ENCODE peak calls at places on chromosomes 13 and 19, in nine cellular contexts. A, I, Q, C, B, L, G, E and Z are unnamed samples.

GRCh38 chr13:20955496-20955895 is 53.0 kb upstream of the XPO4 start:
- DNase-seq in A (no peak), I (no peak), Q (no peak), C (no peak), B (no peak), L (no peak), G (no peak), E (no peak), Z (no peak)

GRCh38 chr19:43783636-43784035 is 2.9 kb upstream of the KCNN4 start:
- DNase-seq in A (no peak), I (no peak), Q (no peak), C (no peak), B (no peak), L (no peak), G (no peak), E (no peak), Z (no peak)

GRCh38 chr13:106373304-106373988 is 162.0 kb downstream of the EFNB2 start:
- DNase-seq in A (no peak), I (no peak), Q (no peak), C (no peak), B (no peak), L (no peak), G (no peak), E (no peak), Z (no peak)

GRCh38 chr13:47628666-47629065 is 372.4 kb downstream of the SUCLA2 start:
- DNase-seq in A (no peak), I (no peak), Q (no peak), C (no peak), B (no peak), L (peak), G (no peak), E (no peak), Z (no peak)

GRCh38 chr19:44202470-44202869 is 9.9 kb upstream of the ZNF227 start:
- DNase-seq in A (no peak), I (no peak), Q (no peak), C (no peak), B (no peak), L (peak), G (no peak), E (no peak), Z (no peak)

GRCh38 chr19:42412223-42412622 is 15.0 kb downstream of the LIPE start:
- DNase-seq in A (no peak), I (no peak), Q (no peak), C (peak), B (no peak), L (no peak), G (no peak), E (no peak), Z (no peak)

GRCh38 chr19:42255766-42256750 is 1.1 kb upstream of the ERF start:
- DNase-seq in A (no peak), I (no peak), Q (no peak), C (no peak), B (no peak), L (peak), G (peak), E (peak), Z (no peak)

GRCh38 chr13:84896128-84896527 is 903.1 kb downstream of the SLITRK6 start:
- DNase-seq in A (peak), I (no peak), Q (no peak), C (peak), B (no peak), L (peak), G (no peak), E (no peak), Z (no peak)

GRCh38 chr19:3275068-3275582 is 50.7 kb downstream of the CELF5 start:
- DNase-seq in A (peak), I (no peak), Q (no peak), C (no peak), B (no peak), L (no peak), G (no peak), E (peak), Z (no peak)

GRCh38 chr13:41909524-41909923 is 51.4 kb downstream of the VWA8 start:
- DNase-seq in A (no peak), I (no peak), Q (no peak), C (no peak), B (no peak), L (no peak), G (no peak), E (no peak), Z (no peak)

GRCh38 chr13:23578411-23579071 is 8.3 kb downstream of the TNFRSF19 start:
- DNase-seq in A (no peak), I (no peak), Q (peak), C (peak), B (peak), L (peak), G (peak), E (peak), Z (no peak)

GRCh38 chr13:29704648-29705047 is 109.2 kb upstream of the SLC7A1 start:
- DNase-seq in A (no peak), I (no peak), Q (no peak), C (no peak), B (no peak), L (no peak), G (no peak), E (no peak), Z (peak)

GRCh38 chr13:33678906-33679657 is 138.9 kb upstream of the RFC3 start:
- DNase-seq in A (no peak), I (no peak), Q (peak), C (peak), B (peak), L (peak), G (peak), E (peak), Z (no peak)

GRCh38 chr13:44498502-44498901 is 77.6 kb downstream of the TSC22D1 start:
- DNase-seq in A (no peak), I (no peak), Q (no peak), C (no peak), B (no peak), L (no peak), G (no peak), E (no peak), Z (no peak)

GRCh38 chr19:8463343-8463742 is 18.6 kb downstream of the HNRNPM start:
- DNase-seq in A (no peak), I (no peak), Q (no peak), C (no peak), B (no peak), L (no peak), G (no peak), E (no peak), Z (no peak)

GRCh38 chr13:40665061-40665753 is 1.2 kb downstream of the FOXO1 start:
- DNase-seq in A (no peak), I (no peak), Q (peak), C (peak), B (no peak), L (no peak), G (peak), E (peak), Z (no peak)

GRCh38 chr19:8259142-8259921 is 48.8 kb downstream of the CD320 start:
- DNase-seq in A (no peak), I (no peak), Q (no peak), C (no peak), B (no peak), L (no peak), G (no peak), E (no peak), Z (no peak)

GRCh38 chr19:55014714-55015113 is 23.4 kb downstream of the GP6 start:
- DNase-seq in A (no peak), I (no peak), Q (no peak), C (no peak), B (no peak), L (no peak), G (no peak), E (no peak), Z (no peak)

GRCh38 chr19:8831832-8832131 is 322 bp downstream of the ZNF558 start:
- DNase-seq in A (no peak), I (no peak), Q (no peak), C (no peak), B (no peak), L (no peak), G (no peak), E (peak), Z (no peak)

GRCh38 chr13:25372275-25373081 is 704 bp downstream of the ATP8A2 start:
- DNase-seq in A (no peak), I (no peak), Q (no peak), C (no peak), B (no peak), L (no peak), G (no peak), E (no peak), Z (no peak)

GRCh38 chr19:37551123-37551993 is 43.2 kb downstream of the ZNF571 start:
- DNase-seq in A (no peak), I (no peak), Q (no peak), C (peak), B (no peak), L (peak), G (no peak), E (no peak), Z (no peak)

GRCh38 chr19:48194041-48194871 is 23.8 kb downstream of the ZSWIM9 start:
- DNase-seq in A (no peak), I (no peak), Q (no peak), C (no peak), B (no peak), L (peak), G (no peak), E (no peak), Z (no peak)

GRCh38 chr13:25771208-25771607 is 280.6 kb downstream of the SHISA2 start:
- DNase-seq in A (no peak), I (no peak), Q (no peak), C (no peak), B (no peak), L (no peak), G (no peak), E (no peak), Z (no peak)

GRCh38 chr13:31835932-31836331 is 96.6 kb downstream of the RXFP2 start:
- DNase-seq in A (no peak), I (no peak), Q (no peak), C (no peak), B (no peak), L (peak), G (no peak), E (no peak), Z (no peak)

GRCh38 chr13:114143806-114144605 is 11.6 kb upstream of the RASA3 start:
- DNase-seq in A (peak), I (no peak), Q (no peak), C (peak), B (no peak), L (no peak), G (no peak), E (peak), Z (no peak)

GRCh38 chr13:109883181-109884180 is 97.1 kb upstream of the IRS2 start:
- DNase-seq in A (no peak), I (no peak), Q (no peak), C (peak), B (no peak), L (no peak), G (no peak), E (no peak), Z (no peak)

GRCh38 chr19:2477141-2477710 is 1.3 kb downstream of the GADD45B start:
- DNase-seq in A (no peak), I (no peak), Q (peak), C (peak), B (no peak), L (peak), G (peak), E (no peak), Z (no peak)

GRCh38 chr13:89940383-89940782 is 1407.1 kb upstream of the MIR17HG start:
- DNase-seq in A (no peak), I (no peak), Q (no peak), C (no peak), B (no peak), L (no peak), G (no peak), E (no peak), Z (no peak)

GRCh38 chr13:34779171-34779570 is 162.9 kb upstream of the NBEA start:
- DNase-seq in A (no peak), I (no peak), Q (no peak), C (no peak), B (no peak), L (no peak), G (no peak), E (no peak), Z (no peak)

GRCh38 chr13:30376426-30377311 is 45.6 kb upstream of the UBE2L5 start:
- DNase-seq in A (no peak), I (no peak), Q (peak), C (peak), B (no peak), L (no peak), G (no peak), E (no peak), Z (no peak)

GRCh38 chr13:65631078-65631477 is 1599.1 kb downstream of the PCDH9 start:
- DNase-seq in A (no peak), I (no peak), Q (no peak), C (no peak), B (no peak), L (peak), G (no peak), E (no peak), Z (no peak)

GRCh38 chr13:67308004-67308772 is 78.1 kb upstream of the PCDH9 start:
- DNase-seq in A (no peak), I (no peak), Q (no peak), C (no peak), B (no peak), L (no peak), G (no peak), E (no peak), Z (no peak)

GRCh38 chr13:25286308-25286968 is 850 bp downstream of the MTMR6 start:
- DNase-seq in A (no peak), I (no peak), Q (no peak), C (peak), B (no peak), L (peak), G (no peak), E (no peak), Z (no peak)

GRCh38 chr13:93368296-93368695 is 141.7 kb downstream of the GPC6 start:
- DNase-seq in A (no peak), I (no peak), Q (no peak), C (no peak), B (no peak), L (no peak), G (no peak), E (no peak), Z (no peak)

GRCh38 chr13:23443878-23444277 is 10.4 kb upstream of the SACS start:
- DNase-seq in A (no peak), I (no peak), Q (no peak), C (no peak), B (no peak), L (no peak), G (no peak), E (no peak), Z (no peak)

GRCh38 chr19:6076675-6077463 is 33.4 kb downstream of the RFX2 start:
- DNase-seq in A (no peak), I (no peak), Q (no peak), C (no peak), B (no peak), L (peak), G (peak), E (no peak), Z (no peak)

GRCh38 chr19:12838182-12838890 is at the start of gene MAST1:
- DNase-seq in A (no peak), I (no peak), Q (peak), C (peak), B (no peak), L (no peak), G (no peak), E (no peak), Z (no peak)
- H3K4me3 ChIP-seq in A (peak), I (peak), Q (peak), C (no peak), B (no peak), L (peak), G (no peak), E (peak), Z (peak)

GRCh38 chr13:50672025-50672424 is 171.5 kb downstream of the DLEU7 start:
- DNase-seq in A (no peak), I (no peak), Q (no peak), C (no peak), B (no peak), L (no peak), G (no peak), E (no peak), Z (no peak)
- TF ChIP-seq POLR2A in A (no peak), I (no peak), Q (no peak), C (no peak), B (no peak), L (no peak), G (no peak), E (no peak), Z (no peak)

DNA sequence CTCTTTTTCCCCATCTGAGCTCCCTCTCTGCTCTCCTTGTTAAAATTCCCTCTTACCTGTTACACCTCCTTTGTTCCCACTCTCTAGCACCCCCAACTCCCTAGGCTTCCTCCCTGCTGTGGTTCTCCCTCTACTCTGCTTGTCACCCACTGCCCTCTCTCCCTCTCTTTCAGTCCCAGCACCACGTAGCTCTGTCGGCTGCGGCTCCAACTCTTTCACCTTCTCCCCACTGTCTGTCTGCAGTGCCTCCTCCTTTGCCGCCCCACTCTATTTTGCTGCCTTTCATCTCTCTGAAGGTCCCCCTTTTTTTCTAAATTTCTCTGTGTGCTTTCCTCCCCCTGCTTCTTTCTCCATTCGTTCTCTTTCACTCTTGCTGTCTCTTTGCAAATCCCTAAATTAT is 1.1 kb downstream of the ZNF836 start:
- DNase-seq in A (no peak), I (no peak), Q (no peak), C (no peak), B (no peak), L (no peak), G (no peak), E (no peak), Z (no peak)
- H3K27ac ChIP-seq in A (no peak), I (peak), Q (peak), C (peak), B (peak), L (peak), G (peak), E (no peak), Z (peak)

DNA sequence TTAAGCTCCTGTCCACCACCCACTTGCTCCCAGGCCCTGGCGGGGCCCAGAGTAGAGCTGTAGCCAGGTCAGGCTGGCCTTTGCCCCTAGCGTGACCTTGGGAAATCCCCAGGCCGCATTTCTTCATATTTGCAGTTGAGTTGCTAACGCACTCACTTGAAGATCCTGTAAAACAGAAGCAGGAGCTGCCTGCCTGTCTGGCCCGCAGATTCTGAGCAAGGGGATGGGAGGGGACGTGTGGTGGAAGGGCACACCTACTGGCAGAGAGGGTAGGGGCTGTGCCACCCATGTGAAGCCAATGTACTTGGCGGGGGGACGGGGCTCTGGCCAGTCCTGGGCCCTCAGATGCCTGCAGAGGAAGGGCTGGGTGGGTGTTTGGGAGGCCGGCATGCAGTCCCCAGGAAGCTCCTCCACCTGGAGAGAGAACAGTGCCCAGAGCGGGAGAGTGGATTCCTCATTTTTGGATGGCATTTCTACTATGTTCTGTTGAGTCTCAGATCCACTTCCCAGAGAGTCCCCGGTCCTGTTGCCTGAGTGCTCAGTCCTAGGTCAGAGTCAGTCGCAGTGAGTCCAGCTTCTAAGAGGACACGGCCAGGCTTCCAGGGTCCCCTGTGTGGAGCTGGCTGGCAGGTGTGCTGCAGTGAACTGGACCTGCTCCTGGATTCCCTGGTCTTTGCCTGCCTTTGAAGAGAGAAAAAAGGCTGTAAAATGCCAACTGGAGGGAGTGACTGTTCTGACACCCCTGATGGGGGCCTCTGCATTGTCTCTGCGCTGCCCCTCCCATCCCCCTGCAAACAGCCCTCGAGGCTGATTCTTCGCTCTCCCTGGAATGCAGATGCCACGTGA is 62.9 kb downstream of the GGACT start:
- DNase-seq in A (no peak), I (no peak), Q (no peak), C (no peak), B (no peak), L (no peak), G (no peak), E (no peak), Z (peak)
- H3K4me3 ChIP-seq in A (no peak), I (no peak), Q (no peak), C (no peak), B (no peak), L (no peak), G (no peak), E (no peak), Z (no peak)

DNA sequence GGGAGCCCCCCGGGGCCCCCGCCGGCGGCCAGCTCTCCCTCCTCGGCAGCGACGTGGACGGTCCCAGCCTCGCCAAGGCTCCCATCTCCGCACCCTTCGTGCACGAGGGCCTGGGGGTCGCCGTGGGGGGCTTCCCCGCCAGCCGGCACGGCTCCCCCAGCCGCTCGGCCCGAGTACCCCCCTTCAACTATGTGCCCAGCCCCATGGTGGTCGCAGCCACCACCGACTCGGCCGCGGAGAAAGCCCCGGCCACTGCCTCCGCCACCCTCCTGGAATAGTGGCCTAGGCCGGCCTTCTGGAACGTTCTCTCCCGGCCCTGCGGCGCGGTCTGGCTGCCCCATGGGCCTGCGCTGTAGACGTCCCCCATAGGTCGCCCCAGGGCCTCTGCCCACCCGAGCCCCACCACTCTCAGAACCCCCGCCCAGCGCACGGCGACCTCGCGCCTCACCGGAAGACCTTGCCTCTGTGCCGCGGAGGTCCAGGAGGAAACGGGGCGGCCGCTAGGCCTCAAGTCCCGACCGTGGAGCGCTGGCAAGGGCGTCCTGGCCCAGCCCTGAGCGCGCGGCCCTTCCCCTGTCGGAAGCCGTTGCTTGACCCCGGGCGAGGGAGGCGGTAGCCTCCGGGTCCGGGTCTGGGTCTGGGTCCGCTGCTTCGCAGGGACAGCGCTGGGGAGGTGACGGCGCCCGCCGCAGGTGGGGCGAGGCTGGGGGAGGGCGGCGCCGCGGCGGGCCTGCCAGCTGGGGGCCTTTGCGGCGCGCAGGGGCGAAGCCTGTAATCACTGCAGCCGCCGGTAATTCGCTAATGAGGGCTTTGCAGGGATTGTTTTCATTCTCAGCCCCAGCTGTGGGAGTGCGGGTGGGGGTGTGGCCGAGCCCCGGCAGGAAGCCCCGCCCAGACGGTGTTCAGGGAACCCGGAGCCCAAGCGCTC is 8.8 kb downstream of the C19orf25 start:
- DNase-seq in A (peak), I (no peak), Q (peak), C (peak), B (no peak), L (no peak), G (no peak), E (no peak), Z (no peak)
- TF ChIP-seq POLR2A in A (peak), I (no peak), Q (no peak), C (no peak), B (no peak), L (no peak), G (no peak), E (no peak), Z (no peak)

GRCh38 chr13:60334310-60334709 is 62.7 kb upstream of the TDRD3 start:
- DNase-seq in A (no peak), I (no peak), Q (no peak), C (no peak), B (no peak), L (no peak), G (no peak), E (no peak), Z (no peak)
- H3K27ac ChIP-seq in A (no peak), I (no peak), Q (no peak), C (no peak), B (no peak), L (no peak), G (no peak), E (no peak), Z (no peak)